ENCODE peak calls at places on chromosomes 12 and 14, in five cellular contexts. M is AML-193; W is neural crest cell; R is CD8-positive, alpha-beta T cell; H is GM12892. N is an unnamed sample.
A peak's percentile ranks its signal among the peaks of the same experiment; 100 is the strongest.

GRCh38 chr14:69323266-69323966 is 63.5 kb downstream of the GALNT16 start:
- DNase-seq in M (no peak), W (no peak), R (no peak), H (no peak), N (no peak)

GRCh38 chr14:41285193-41285748 is 321.4 kb upstream of the LRFN5 start:
- DNase-seq in M (peak; percentile 27), W (peak; percentile 60), R (no peak), H (no peak), N (no peak)

GRCh38 chr14:91327201-91327600 is 82.7 kb upstream of the GPR68 start:
- DNase-seq in M (no peak), W (no peak), R (no peak), H (no peak), N (no peak)

GRCh38 chr14:63470877-63471565 is 72.2 kb downstream of the PPP2R5E start:
- DNase-seq in M (peak; percentile 4), W (no peak), R (no peak), H (no peak), N (no peak)

GRCh38 chr12:124636138-124636968 is 68.9 kb upstream of the NCOR2 start:
- DNase-seq in M (no peak), W (no peak), R (no peak), H (no peak), N (no peak)

GRCh38 chr12:49921936-49922335 is 18.2 kb upstream of the FAIM2 start:
- DNase-seq in M (no peak), W (no peak), R (no peak), H (no peak), N (no peak)

GRCh38 chr12:53791735-53792326 is 40.1 kb upstream of the CISTR start:
- DNase-seq in M (peak; percentile 49), W (peak; percentile 6), R (no peak), H (no peak), N (no peak)

GRCh38 chr12:89067436-89067835 is 284.9 kb downstream of the DUSP6 start:
- DNase-seq in M (no peak), W (no peak), R (no peak), H (no peak), N (no peak)

GRCh38 chr14:88002421-88002820 is 2.5 kb upstream of the GPR65 start:
- DNase-seq in M (peak; percentile 70), W (no peak), R (no peak), H (no peak), N (peak; percentile 67)

GRCh38 chr12:57603758-57604453 is 718 bp upstream of the DTX3 start:
- DNase-seq in M (no peak), W (no peak), R (no peak), H (no peak), N (no peak)

GRCh38 chr12:128829870-128830504 is 6.2 kb upstream of the SLC15A4 start:
- DNase-seq in M (peak; percentile 33), W (no peak), R (no peak), H (peak; percentile 48), N (no peak)

GRCh38 chr12:117685115-117685926 is 283.5 kb downstream of the KSR2 start:
- DNase-seq in M (no peak), W (no peak), R (no peak), H (no peak), N (no peak)

GRCh38 chr14:94041551-94042346 is 15.6 kb downstream of the OTUB2 start:
- DNase-seq in M (no peak), W (no peak), R (no peak), H (no peak), N (no peak)

GRCh38 chr12:50062733-50063452 is 5.5 kb downstream of the ASIC1 start:
- DNase-seq in M (no peak), W (no peak), R (no peak), H (no peak), N (no peak)

GRCh38 chr12:80178846-80179245 is 79.5 kb downstream of the OTOGL start:
- DNase-seq in M (no peak), W (no peak), R (no peak), H (no peak), N (no peak)

GRCh38 chr12:120012067-120012621 is 23.1 kb downstream of the BICDL1 start:
- DNase-seq in M (no peak), W (peak; percentile 16), R (peak; percentile 47), H (peak; percentile 33), N (no peak)

GRCh38 chr12:18683603-18684002 is 54.2 kb downstream of the PLCZ1 start:
- DNase-seq in M (no peak), W (no peak), R (no peak), H (no peak), N (no peak)

GRCh38 chr14:35506927-35507326 is 27.0 kb upstream of the INSM2 start:
- DNase-seq in M (peak; percentile 10), W (no peak), R (no peak), H (no peak), N (no peak)

GRCh38 chr12:57518920-57519757 is 1.2 kb downstream of the DDIT3 start:
- DNase-seq in M (no peak), W (peak; percentile 12), R (no peak), H (no peak), N (peak; percentile 25)

GRCh38 chr12:26691234-26691970 is 141.6 kb downstream of the ITPR2 start:
- DNase-seq in M (no peak), W (no peak), R (no peak), H (no peak), N (no peak)

GRCh38 chr14:51444381-51445000 is 204.4 kb downstream of the TMX1 start:
- DNase-seq in M (no peak), W (no peak), R (no peak), H (no peak), N (no peak)

GRCh38 chr14:95313707-95314106 is 6.0 kb downstream of the CLMN start:
- DNase-seq in M (peak; percentile 93), W (no peak), R (no peak), H (no peak), N (peak; percentile 0)

GRCh38 chr12:89117448-89118034 is 234.8 kb downstream of the DUSP6 start:
- DNase-seq in M (peak; percentile 5), W (no peak), R (no peak), H (no peak), N (peak; percentile 33)

GRCh38 chr12:48176417-48176751 is 7.1 kb upstream of the CCDC184 start:
- DNase-seq in M (no peak), W (no peak), R (no peak), H (no peak), N (no peak)

GRCh38 chr14:38210587-38211257 is 3.0 kb downstream of the SSTR1 start:
- DNase-seq in M (no peak), W (no peak), R (no peak), H (no peak), N (no peak)